ENCODE peak calls at places on chromosome 6, in six cellular contexts. U is NCI-H2171 treated with DMSO at 0.1 percent for 48 hours, C is kidney glomerular epithelial cell, M is ACHN, T is NCI-H187, O is GM20000. Q is an unnamed sample.
A peak's percentile ranks its signal among the peaks of the same experiment; 100 is the strongest.

GRCh38 chr6:88867841-88868558 is 95.4 kb downstream of the RNGTT start:
- DNase-seq in T (no peak), M (peak; percentile 91), O (no peak), U (no peak), C (peak; percentile 99), Q (no peak)

GRCh38 chr6:7152467-7152866 is 44.7 kb downstream of the RREB1 start:
- DNase-seq in C (no peak), U (peak; percentile 20), T (no peak), O (no peak), M (no peak), Q (no peak)

GRCh38 chr6:3473773-3474172 is 16.9 kb upstream of the SLC22A23 start:
- DNase-seq in C (no peak), O (no peak), U (no peak), T (no peak), M (no peak), Q (no peak)

GRCh38 chr6:164982389-164982788 is 327.0 kb downstream of the C6orf118 start:
- DNase-seq in T (no peak), O (no peak), M (no peak), C (no peak), U (no peak), Q (no peak)

GRCh38 chr6:24766685-24767462 is 7.9 kb upstream of the GMNN start:
- DNase-seq in U (peak; percentile 17), C (peak; percentile 40), O (peak; percentile 75), M (peak; percentile 36), T (no peak), Q (peak; percentile 82)

GRCh38 chr6:143689852-143690251 is 12.1 kb downstream of the PHACTR2 start:
- DNase-seq in U (no peak), T (no peak), M (peak; percentile 40), C (peak; percentile 60), O (no peak), Q (no peak)

GRCh38 chr6:105072799-105073199 is 107.0 kb downstream of the POPDC3 start:
- DNase-seq in M (no peak), C (no peak), O (no peak), U (no peak), T (no peak), Q (no peak)

GRCh38 chr6:127207591-127208120 is 59.0 kb upstream of the RNF146 start:
- DNase-seq in O (no peak), T (no peak), C (no peak), M (no peak), U (no peak), Q (no peak)

GRCh38 chr6:154302111-154302752 is 54.4 kb downstream of the IPCEF1 start:
- DNase-seq in C (peak; percentile 59), U (no peak), O (peak; percentile 59), M (peak; percentile 62), T (no peak), Q (peak; percentile 71)

GRCh38 chr6:84556541-84557335 is 207.7 kb downstream of the TBX18 start:
- DNase-seq in O (no peak), C (no peak), M (no peak), U (no peak), T (no peak), Q (no peak)

GRCh38 chr6:11331136-11331535 is 98.7 kb upstream of the NEDD9 start:
- DNase-seq in C (no peak), O (no peak), T (no peak), M (no peak), U (no peak), Q (no peak)

GRCh38 chr6:52522151-52522626 is 54.7 kb downstream of the TRAM2 start:
- DNase-seq in U (no peak), C (no peak), O (no peak), T (no peak), M (no peak), Q (no peak)

GRCh38 chr6:5110246-5110645 is 25.1 kb downstream of the PPP1R3G start:
- DNase-seq in M (no peak), C (no peak), U (no peak), O (no peak), T (no peak), Q (no peak)

GRCh38 chr6:35489995-35490791 is 6.7 kb downstream of the TEAD3 start:
- DNase-seq in T (no peak), O (no peak), M (no peak), U (peak; percentile 89), C (no peak), Q (no peak)

GRCh38 chr6:34143884-34144580 is 1.9 kb downstream of the GRM4 start:
- DNase-seq in T (no peak), C (no peak), O (peak; percentile 61), U (peak; percentile 83), M (no peak), Q (peak; percentile 70)

GRCh38 chr6:66772785-66773184 is 1065.8 kb upstream of the EYS start:
- DNase-seq in O (no peak), U (no peak), T (no peak), C (no peak), M (no peak), Q (no peak)

GRCh38 chr6:10276106-10276505 is 138.8 kb downstream of the TFAP2A start:
- DNase-seq in U (no peak), T (no peak), C (peak; percentile 58), O (no peak), M (peak; percentile 19), Q (no peak)

GRCh38 chr6:156767603-156768467 is 9.3 kb upstream of the ARID1B start:
- DNase-seq in M (no peak), T (no peak), U (no peak), C (peak; percentile 72), O (peak; percentile 72), Q (peak; percentile 72)

GRCh38 chr6:3336066-3336786 is 77.5 kb downstream of the PSMG4 start:
- DNase-seq in U (no peak), M (no peak), T (no peak), O (no peak), C (no peak), Q (no peak)

GRCh38 chr6:122289721-122290501 is 109.5 kb upstream of the HSF2 start:
- DNase-seq in U (peak; percentile 26), C (peak; percentile 43), T (no peak), M (peak; percentile 37), O (no peak), Q (no peak)

GRCh38 chr6:118708736-118709135 is 57.3 kb upstream of the CEP85L start:
- DNase-seq in M (peak; percentile 4), C (no peak), U (no peak), T (no peak), O (no peak), Q (no peak)

GRCh38 chr6:137399949-137400443 is 94.2 kb downstream of the OLIG3 start:
- DNase-seq in C (no peak), T (no peak), U (peak; percentile 93), M (no peak), O (peak; percentile 21), Q (no peak)

GRCh38 chr6:70547313-70547712 is 19.4 kb upstream of the SDHAF4 start:
- DNase-seq in M (peak; percentile 24), T (no peak), U (peak; percentile 5), C (peak; percentile 23), O (no peak), Q (no peak)

GRCh38 chr6:2952557-2953095 is 18.7 kb downstream of the SERPINB6 start:
- DNase-seq in M (peak; percentile 88), T (peak; percentile 60), U (no peak), C (peak; percentile 85), O (peak; percentile 42), Q (peak; percentile 50)

GRCh38 chr6:142551145-142551811 is 249.5 kb downstream of the ADGRG6 start:
- DNase-seq in T (no peak), C (no peak), M (peak; percentile 55), U (peak; percentile 82), O (no peak), Q (no peak)

GRCh38 chr6:70281923-70282902 is 20.7 kb downstream of the COL9A1 start:
- DNase-seq in T (no peak), C (no peak), M (no peak), O (no peak), U (no peak), Q (no peak)

GRCh38 chr6:35343835-35344550 is 1.6 kb downstream of the PPARD start:
- DNase-seq in C (no peak), M (no peak), U (no peak), T (no peak), O (no peak), Q (no peak)

GRCh38 chr6:107140581-107140980 is 25.3 kb upstream of the BEND3 start:
- DNase-seq in O (no peak), C (no peak), T (no peak), U (no peak), M (no peak), Q (no peak)

GRCh38 chr6:75081920-75082319 is 123.9 kb downstream of the COL12A1 start:
- DNase-seq in C (no peak), U (no peak), O (no peak), M (no peak), T (no peak), Q (no peak)